ENCODE peak calls at places on chromosomes 13 and 19, in four cellular contexts. One of them, this sample, is unnamed.

GRCh38 chr19:18967358-18968146 is 26.5 kb upstream of the HOMER3 start:
- DNase-seq in effector memory CD4-positive, alpha-beta T cell: no peak
- DNase-seq in neural progenitor cell: no peak
- DNase-seq in heart left ventricle: peak; percentile 66
- DNase-seq in this sample: peak; percentile 60

GRCh38 chr19:45243144-45243732 is 2.0 kb downstream of the EXOC3L2 start:
- DNase-seq in effector memory CD4-positive, alpha-beta T cell: no peak
- DNase-seq in neural progenitor cell: no peak
- DNase-seq in heart left ventricle: no peak
- DNase-seq in this sample: no peak

GRCh38 chr13:96707146-96707545 is 287.1 kb downstream of the OXGR1 start:
- DNase-seq in effector memory CD4-positive, alpha-beta T cell: no peak
- DNase-seq in neural progenitor cell: no peak
- DNase-seq in heart left ventricle: no peak
- DNase-seq in this sample: no peak

GRCh38 chr19:37989855-37990254 is 82.8 kb downstream of the SIPA1L3 start:
- DNase-seq in effector memory CD4-positive, alpha-beta T cell: no peak
- DNase-seq in neural progenitor cell: peak; percentile 48
- DNase-seq in heart left ventricle: no peak
- DNase-seq in this sample: no peak

GRCh38 chr19:55437410-55437809 is 5.7 kb downstream of the SHISA7 start:
- DNase-seq in effector memory CD4-positive, alpha-beta T cell: no peak
- DNase-seq in neural progenitor cell: peak; percentile 90
- DNase-seq in heart left ventricle: peak; percentile 51
- DNase-seq in this sample: peak; percentile 52

GRCh38 chr13:19960673-19961015 is 2.1 kb downstream of the ZMYM2 start:
- DNase-seq in effector memory CD4-positive, alpha-beta T cell: no peak
- DNase-seq in neural progenitor cell: no peak
- DNase-seq in heart left ventricle: no peak
- DNase-seq in this sample: no peak

GRCh38 chr19:17515408-17516149 is 4.1 kb downstream of the PGLS start:
- DNase-seq in effector memory CD4-positive, alpha-beta T cell: no peak
- DNase-seq in neural progenitor cell: no peak
- DNase-seq in heart left ventricle: no peak
- DNase-seq in this sample: no peak

GRCh38 chr19:55014714-55015113 is 23.4 kb downstream of the GP6 start:
- DNase-seq in effector memory CD4-positive, alpha-beta T cell: no peak
- DNase-seq in neural progenitor cell: no peak
- DNase-seq in heart left ventricle: peak; percentile 27
- DNase-seq in this sample: peak; percentile 18

GRCh38 chr19:49755956-49756355 is 7.2 kb downstream of the TSKS start:
- DNase-seq in effector memory CD4-positive, alpha-beta T cell: no peak
- DNase-seq in neural progenitor cell: no peak
- DNase-seq in heart left ventricle: no peak
- DNase-seq in this sample: no peak

GRCh38 chr13:19596960-19597361 is 35.6 kb upstream of the TPTE2 start:
- DNase-seq in effector memory CD4-positive, alpha-beta T cell: no peak
- DNase-seq in neural progenitor cell: no peak
- DNase-seq in heart left ventricle: no peak
- DNase-seq in this sample: no peak

GRCh38 chr19:45613926-45614725 is 12.1 kb upstream of the GPR4 start:
- DNase-seq in effector memory CD4-positive, alpha-beta T cell: no peak
- DNase-seq in neural progenitor cell: no peak
- DNase-seq in heart left ventricle: no peak
- DNase-seq in this sample: no peak

GRCh38 chr13:29454931-29455481 is 140.5 kb downstream of the SLC7A1 start:
- DNase-seq in effector memory CD4-positive, alpha-beta T cell: no peak
- DNase-seq in neural progenitor cell: peak; percentile 11
- DNase-seq in heart left ventricle: no peak
- DNase-seq in this sample: no peak

GRCh38 chr19:52007805-52008557 is at the start of gene ZNF615:
- DNase-seq in effector memory CD4-positive, alpha-beta T cell: peak; percentile 62
- DNase-seq in neural progenitor cell: peak; percentile 96
- DNase-seq in heart left ventricle: peak; percentile 92
- DNase-seq in this sample: peak; percentile 91

GRCh38 chr13:95745289-95745688 is 68.3 kb downstream of the DNAJC3 start:
- DNase-seq in effector memory CD4-positive, alpha-beta T cell: no peak
- DNase-seq in neural progenitor cell: peak; percentile 24
- DNase-seq in heart left ventricle: no peak
- DNase-seq in this sample: no peak

GRCh38 chr13:19587635-19588300 is 26.4 kb upstream of the TPTE2 start:
- DNase-seq in effector memory CD4-positive, alpha-beta T cell: no peak
- DNase-seq in neural progenitor cell: no peak
- DNase-seq in heart left ventricle: no peak
- DNase-seq in this sample: no peak

GRCh38 chr13:57862879-57863278 is 231.3 kb downstream of the PCDH17 start:
- DNase-seq in effector memory CD4-positive, alpha-beta T cell: no peak
- DNase-seq in neural progenitor cell: no peak
- DNase-seq in heart left ventricle: no peak
- DNase-seq in this sample: no peak

GRCh38 chr19:39405930-39406655 is 554 bp upstream of the ZFP36 start:
- DNase-seq in effector memory CD4-positive, alpha-beta T cell: peak; percentile 75
- DNase-seq in neural progenitor cell: no peak
- DNase-seq in heart left ventricle: no peak
- DNase-seq in this sample: no peak

GRCh38 chr13:66926851-66927524 is 303.1 kb downstream of the PCDH9 start:
- DNase-seq in effector memory CD4-positive, alpha-beta T cell: no peak
- DNase-seq in neural progenitor cell: no peak
- DNase-seq in heart left ventricle: no peak
- DNase-seq in this sample: no peak
- H3K27ac ChIP-seq in effector memory CD4-positive, alpha-beta T cell: no peak overlapping the region
- H3K27ac ChIP-seq in neural progenitor cell: peak overlapping the region; percentile 21
- H3K27ac ChIP-seq in heart left ventricle: no peak overlapping the region
- H3K27ac ChIP-seq in this sample: no peak overlapping the region

GRCh38 chr19:6579450-6580178 is 11.3 kb downstream of the CD70 start:
- DNase-seq in effector memory CD4-positive, alpha-beta T cell: no peak
- DNase-seq in neural progenitor cell: no peak
- DNase-seq in heart left ventricle: no peak
- DNase-seq in this sample: no peak

GRCh38 chr19:6572217-6572616 is 18.7 kb downstream of the CD70 start:
- DNase-seq in effector memory CD4-positive, alpha-beta T cell: no peak
- DNase-seq in neural progenitor cell: no peak
- DNase-seq in heart left ventricle: peak; percentile 33
- DNase-seq in this sample: peak; percentile 26

GRCh38 chr19:6580313-6580712 is 10.6 kb downstream of the CD70 start:
- DNase-seq in effector memory CD4-positive, alpha-beta T cell: no peak
- DNase-seq in neural progenitor cell: no peak
- DNase-seq in heart left ventricle: no peak
- DNase-seq in this sample: no peak

GRCh38 chr19:6577410-6578125 is 13.4 kb downstream of the CD70 start:
- DNase-seq in effector memory CD4-positive, alpha-beta T cell: no peak
- DNase-seq in neural progenitor cell: no peak
- DNase-seq in heart left ventricle: no peak
- DNase-seq in this sample: no peak

DNA sequence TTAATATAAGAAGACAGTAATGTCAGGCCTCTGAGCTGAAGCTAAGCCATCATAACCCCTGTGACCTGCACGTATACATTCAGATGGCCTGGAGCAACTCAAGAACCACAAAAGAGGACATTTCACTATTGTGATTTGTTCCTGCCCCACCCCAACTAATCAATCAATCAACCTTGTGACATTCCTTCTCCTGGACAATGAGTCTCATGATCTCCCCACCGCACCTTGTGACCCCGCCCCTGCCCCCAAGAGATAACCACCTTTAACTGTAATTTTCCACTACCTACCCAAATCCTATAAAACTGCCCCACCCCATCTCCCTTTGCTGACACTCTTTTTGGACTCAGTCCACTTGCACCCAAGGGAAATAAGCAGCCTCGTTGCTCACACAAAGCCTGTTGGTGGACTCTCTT is 14.1 kb downstream of the CD70 start:
- DNase-seq in effector memory CD4-positive, alpha-beta T cell: no peak
- DNase-seq in neural progenitor cell: no peak
- DNase-seq in heart left ventricle: no peak
- DNase-seq in this sample: no peak
- H3K4me1 ChIP-seq in effector memory CD4-positive, alpha-beta T cell: no peaks in the 10 kb centered on the region
- H3K4me1 ChIP-seq in neural progenitor cell: no peaks in the 10 kb centered on the region
- H3K4me1 ChIP-seq in heart left ventricle: no peaks in the 10 kb centered on the region
- H3K4me1 ChIP-seq in this sample: no peaks in the 10 kb centered on the region

GRCh38 chr13:32092471-32092870 is 60.9 kb downstream of the FRY start:
- DNase-seq in effector memory CD4-positive, alpha-beta T cell: no peak
- DNase-seq in neural progenitor cell: no peak
- DNase-seq in heart left ventricle: no peak
- DNase-seq in this sample: no peak
- H3K4me3 ChIP-seq in effector memory CD4-positive, alpha-beta T cell: no peak overlapping the region
- H3K4me3 ChIP-seq in neural progenitor cell: no peak overlapping the region
- H3K4me3 ChIP-seq in heart left ventricle: no peak overlapping the region
- H3K4me3 ChIP-seq in this sample: no peak overlapping the region

GRCh38 chr13:110262082-110262436 is 44.9 kb downstream of the COL4A1 start:
- DNase-seq in effector memory CD4-positive, alpha-beta T cell: no peak
- DNase-seq in neural progenitor cell: no peak
- DNase-seq in heart left ventricle: peak; percentile 3
- DNase-seq in this sample: no peak
- H3K27ac ChIP-seq in effector memory CD4-positive, alpha-beta T cell: no peak overlapping the region
- H3K27ac ChIP-seq in neural progenitor cell: no peak overlapping the region
- H3K27ac ChIP-seq in heart left ventricle: peak overlapping the region; percentile 80
- H3K27ac ChIP-seq in this sample: peak overlapping the region; percentile 84

GRCh38 chr19:46621191-46622117 is 3.4 kb downstream of the PTGIR start:
- DNase-seq in effector memory CD4-positive, alpha-beta T cell: no peak
- DNase-seq in neural progenitor cell: peak; percentile 43
- DNase-seq in heart left ventricle: no peak
- DNase-seq in this sample: no peak

GRCh38 chr19:46620267-46620666 is 4.6 kb downstream of the PTGIR start:
- DNase-seq in effector memory CD4-positive, alpha-beta T cell: no peak
- DNase-seq in neural progenitor cell: no peak
- DNase-seq in heart left ventricle: no peak
- DNase-seq in this sample: no peak

GRCh38 chr19:46623915-46624502 is 880 bp downstream of the PTGIR start:
- DNase-seq in effector memory CD4-positive, alpha-beta T cell: no peak
- DNase-seq in neural progenitor cell: no peak
- DNase-seq in heart left ventricle: no peak
- DNase-seq in this sample: no peak

GRCh38 chr19:46620716-46621115 is 4.2 kb downstream of the PTGIR start:
- DNase-seq in effector memory CD4-positive, alpha-beta T cell: no peak
- DNase-seq in neural progenitor cell: no peak
- DNase-seq in heart left ventricle: no peak
- DNase-seq in this sample: no peak

GRCh38 chr19:46622118-46622446 is 2.8 kb downstream of the PTGIR start:
- DNase-seq in effector memory CD4-positive, alpha-beta T cell: no peak
- DNase-seq in neural progenitor cell: no peak
- DNase-seq in heart left ventricle: no peak
- DNase-seq in this sample: no peak
- H3K4me1 ChIP-seq in effector memory CD4-positive, alpha-beta T cell: peaks cover 23% of the 10 kb centered on the region
- H3K4me1 ChIP-seq in neural progenitor cell: peaks cover 12% of the 10 kb centered on the region
- H3K4me1 ChIP-seq in heart left ventricle: peaks cover 7% of the 10 kb centered on the region
- H3K4me1 ChIP-seq in this sample: peaks cover 90% of the 10 kb centered on the region

DNA sequence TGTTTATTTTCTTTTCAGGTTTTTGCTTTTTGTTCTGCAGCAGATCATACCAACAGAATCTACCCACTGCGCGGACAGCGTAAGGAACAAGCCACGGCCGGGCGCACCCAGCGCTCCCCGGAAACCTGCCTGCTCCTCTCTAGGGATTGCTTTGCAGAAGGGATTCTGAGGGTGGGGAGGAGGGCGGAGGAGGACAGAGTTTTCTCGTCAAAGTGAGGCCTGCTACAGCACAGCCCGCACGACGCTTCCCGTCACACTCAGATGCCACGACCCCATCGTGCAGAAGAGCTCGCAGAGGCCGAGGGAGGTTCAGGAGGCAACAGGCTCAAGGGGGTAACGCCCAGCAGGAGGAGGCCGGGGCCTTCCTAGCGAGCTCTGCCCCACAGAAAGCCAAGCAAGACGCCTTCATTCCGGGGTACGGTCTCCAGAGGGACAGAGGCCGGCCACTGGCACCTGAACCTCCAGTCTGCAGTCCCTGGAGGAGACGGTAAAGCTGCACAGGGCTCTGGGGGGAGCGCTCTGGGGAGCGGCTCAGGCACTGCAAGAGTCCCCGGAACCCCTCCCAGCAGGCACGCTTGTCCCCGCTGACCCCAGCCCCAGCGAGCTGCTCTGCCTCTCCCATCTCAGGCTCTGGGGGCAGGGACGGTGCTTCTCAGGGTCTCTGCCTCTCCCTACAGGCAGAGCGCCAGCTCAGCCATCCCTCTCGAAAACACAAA is 6.9 kb downstream of the REXO1 start:
- DNase-seq in effector memory CD4-positive, alpha-beta T cell: no peak
- DNase-seq in neural progenitor cell: no peak
- DNase-seq in heart left ventricle: no peak
- DNase-seq in this sample: no peak
- H3K4me3 ChIP-seq in effector memory CD4-positive, alpha-beta T cell: no peak overlapping the region
- H3K4me3 ChIP-seq in neural progenitor cell: no peak overlapping the region
- H3K4me3 ChIP-seq in heart left ventricle: peak overlapping the region; percentile 38
- H3K4me3 ChIP-seq in this sample: peak overlapping the region; percentile 64

GRCh38 chr13:50419896-50420295 is 404.7 kb downstream of the KCNRG start:
- DNase-seq in effector memory CD4-positive, alpha-beta T cell: no peak
- DNase-seq in neural progenitor cell: no peak
- DNase-seq in heart left ventricle: peak; percentile 63
- DNase-seq in this sample: peak; percentile 26
- H3K27ac ChIP-seq in effector memory CD4-positive, alpha-beta T cell: no peak overlapping the region
- H3K27ac ChIP-seq in neural progenitor cell: no peak overlapping the region
- H3K27ac ChIP-seq in heart left ventricle: peak overlapping the region; percentile 74
- H3K27ac ChIP-seq in this sample: peak overlapping the region; percentile 61

GRCh38 chr19:40420451-40420765 is 5.4 kb downstream of the SERTAD1 start:
- DNase-seq in effector memory CD4-positive, alpha-beta T cell: no peak
- DNase-seq in neural progenitor cell: no peak
- DNase-seq in heart left ventricle: no peak
- DNase-seq in this sample: no peak
- H3K4me1 ChIP-seq in effector memory CD4-positive, alpha-beta T cell: peaks cover 18% of the 10 kb centered on the region
- H3K4me1 ChIP-seq in neural progenitor cell: peaks cover 20% of the 10 kb centered on the region
- H3K4me1 ChIP-seq in heart left ventricle: peaks cover 35% of the 10 kb centered on the region
- H3K4me1 ChIP-seq in this sample: peaks cover 77% of the 10 kb centered on the region

This sample was measured in left ventricle myocardium inferior.